ENCODE peak calls at places on chromosomes 3 and 15, in five cellular contexts. One of them, this sample, is unnamed.

GRCh38 chr15:70410371-70410975 is 312.8 kb upstream of the TLE3 start:
- DNase-seq in lower lobe of right lung: no peak
- DNase-seq in A549: no peak
- DNase-seq in epithelial cell of proximal tubule: no peak
- DNase-seq in GM12865: no peak
- DNase-seq in this sample: no peak

GRCh38 chr3:185552358-185552877 is at the start of gene LIPH:
- DNase-seq in lower lobe of right lung: no peak
- DNase-seq in epithelial cell of proximal tubule: no peak
- DNase-seq in GM12865: peak; percentile 91
- DNase-seq in A549: peak; percentile 88
- DNase-seq in this sample: no peak

GRCh38 chr3:120645083-120645800 is 36.8 kb downstream of the HGD start:
- DNase-seq in lower lobe of right lung: no peak
- DNase-seq in A549: no peak
- DNase-seq in epithelial cell of proximal tubule: no peak
- DNase-seq in GM12865: no peak
- DNase-seq in this sample: no peak

GRCh38 chr3:157649511-157649910 is 146.3 kb upstream of the VEPH1 start:
- DNase-seq in A549: no peak
- DNase-seq in GM12865: no peak
- DNase-seq in epithelial cell of proximal tubule: no peak
- DNase-seq in lower lobe of right lung: no peak
- DNase-seq in this sample: no peak

GRCh38 chr3:127694467-127695215 is 21.9 kb downstream of the ABTB1 start:
- DNase-seq in lower lobe of right lung: peak; percentile 71
- DNase-seq in GM12865: peak; percentile 59
- DNase-seq in A549: peak; percentile 85
- DNase-seq in epithelial cell of proximal tubule: no peak
- DNase-seq in this sample: no peak

GRCh38 chr3:194675081-194675640 is 3.2 kb upstream of the LSG1 start:
- DNase-seq in GM12865: peak; percentile 59
- DNase-seq in epithelial cell of proximal tubule: no peak
- DNase-seq in lower lobe of right lung: no peak
- DNase-seq in A549: no peak
- DNase-seq in this sample: no peak

GRCh38 chr3:66822059-66823009 is 175.8 kb upstream of the KBTBD8 start:
- DNase-seq in epithelial cell of proximal tubule: no peak
- DNase-seq in A549: peak; percentile 60
- DNase-seq in lower lobe of right lung: peak; percentile 61
- DNase-seq in GM12865: peak; percentile 81
- DNase-seq in this sample: no peak

GRCh38 chr3:69329897-69330296 is 56.0 kb downstream of the FRMD4B start:
- DNase-seq in GM12865: no peak
- DNase-seq in A549: no peak
- DNase-seq in lower lobe of right lung: no peak
- DNase-seq in epithelial cell of proximal tubule: no peak
- DNase-seq in this sample: peak; percentile 14

GRCh38 chr15:69661871-69662667 is 209.5 kb downstream of the RPLP1 start:
- DNase-seq in A549: no peak
- DNase-seq in GM12865: no peak
- DNase-seq in epithelial cell of proximal tubule: no peak
- DNase-seq in lower lobe of right lung: no peak
- DNase-seq in this sample: no peak

GRCh38 chr15:30985081-30985531 is 6.3 kb downstream of the MTMR10 start:
- DNase-seq in GM12865: no peak
- DNase-seq in A549: no peak
- DNase-seq in lower lobe of right lung: no peak
- DNase-seq in epithelial cell of proximal tubule: no peak
- DNase-seq in this sample: no peak

GRCh38 chr3:157393076-157393475 is 43.6 kb upstream of the PTX3 start:
- DNase-seq in lower lobe of right lung: no peak
- DNase-seq in epithelial cell of proximal tubule: no peak
- DNase-seq in GM12865: no peak
- DNase-seq in A549: no peak
- DNase-seq in this sample: no peak

GRCh38 chr3:128415773-128416577 is 50.7 kb downstream of the DNAJB8 start:
- DNase-seq in lower lobe of right lung: no peak
- DNase-seq in epithelial cell of proximal tubule: no peak
- DNase-seq in A549: no peak
- DNase-seq in GM12865: no peak
- DNase-seq in this sample: no peak

GRCh38 chr3:110343945-110344344 is 727.7 kb upstream of the NECTIN3 start:
- DNase-seq in lower lobe of right lung: no peak
- DNase-seq in A549: peak; percentile 45
- DNase-seq in epithelial cell of proximal tubule: peak; percentile 63
- DNase-seq in GM12865: no peak
- DNase-seq in this sample: peak; percentile 19

GRCh38 chr3:39990532-39990931 is 181.1 kb downstream of the MYRIP start:
- DNase-seq in A549: peak; percentile 54
- DNase-seq in epithelial cell of proximal tubule: peak; percentile 25
- DNase-seq in lower lobe of right lung: no peak
- DNase-seq in GM12865: peak; percentile 60
- DNase-seq in this sample: no peak

DNA sequence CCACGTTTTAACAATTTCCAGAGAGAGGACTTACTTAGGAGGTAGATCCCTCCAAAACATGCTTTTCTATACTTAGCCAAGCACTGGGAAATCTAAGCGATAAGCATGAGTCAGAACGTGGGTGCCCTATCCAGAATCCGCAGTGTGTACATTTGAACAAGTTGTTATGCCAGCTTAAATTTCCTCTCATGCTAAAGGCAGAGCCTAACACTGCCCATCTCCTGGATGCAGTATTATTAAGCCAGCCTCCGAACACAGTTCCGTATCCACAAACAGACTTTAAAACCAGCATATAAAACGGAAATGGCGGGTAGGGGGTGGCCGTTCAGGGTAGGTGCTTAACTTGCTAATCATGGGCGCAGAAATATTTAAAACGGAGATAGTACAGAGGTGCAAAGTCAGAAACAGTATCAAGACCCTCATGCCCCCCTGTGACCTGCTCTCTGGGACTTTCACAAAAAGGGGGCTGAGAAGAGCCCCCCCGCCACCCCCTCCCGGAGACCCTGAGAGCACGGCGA is 1.0 kb upstream of the LRRIQ4 start:
- DNase-seq in lower lobe of right lung: no peak
- DNase-seq in GM12865: no peak
- DNase-seq in A549: no peak
- DNase-seq in epithelial cell of proximal tubule: no peak
- DNase-seq in this sample: peak; percentile 16
- H3K4me3 ChIP-seq in lower lobe of right lung: peak overlapping the region; percentile 67
- H3K4me3 ChIP-seq in GM12865: peak overlapping the region; percentile 72
- H3K4me3 ChIP-seq in A549: no peak overlapping the region
- H3K4me3 ChIP-seq in epithelial cell of proximal tubule: peak overlapping the region; percentile 66
- H3K4me3 ChIP-seq in this sample: peak overlapping the region; percentile 54

GRCh38 chr15:77821188-77821958 is 188.7 kb upstream of the LINGO1 start:
- DNase-seq in A549: peak; percentile 77
- DNase-seq in GM12865: peak; percentile 62
- DNase-seq in lower lobe of right lung: no peak
- DNase-seq in epithelial cell of proximal tubule: no peak
- DNase-seq in this sample: no peak
- TF ChIP-seq CTCF in A549: peak; percentile 81
- TF ChIP-seq CTCF in GM12865: peak; percentile 78
- TF ChIP-seq CTCF in lower lobe of right lung: peak; percentile 45
- TF ChIP-seq CTCF in epithelial cell of proximal tubule: peak; percentile 80
- TF ChIP-seq CTCF in this sample: peak; percentile 92

DNA sequence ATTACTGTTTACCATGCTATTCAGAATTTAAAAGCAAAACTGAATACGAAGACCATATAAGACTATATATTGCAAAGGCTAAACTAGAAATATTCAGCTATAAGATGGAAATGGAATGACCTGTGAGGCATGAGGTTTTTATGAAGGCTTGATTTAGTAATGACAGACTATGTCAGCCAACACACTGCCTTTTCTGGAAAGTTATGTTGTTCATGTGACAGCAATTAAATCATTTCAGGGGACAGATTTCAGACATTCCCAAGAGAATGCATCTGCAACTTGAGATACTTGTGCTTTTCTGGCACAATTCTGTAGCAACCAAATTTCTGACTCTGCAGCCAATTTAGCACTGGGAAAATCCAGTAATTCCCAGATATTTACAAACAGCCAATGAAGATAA is 8.6 kb upstream of the GATM start:
- DNase-seq in A549: no peak
- DNase-seq in lower lobe of right lung: no peak
- DNase-seq in GM12865: no peak
- DNase-seq in epithelial cell of proximal tubule: no peak
- DNase-seq in this sample: no peak
- H3K4me3 ChIP-seq in A549: no peak overlapping the region
- H3K4me3 ChIP-seq in lower lobe of right lung: no peak overlapping the region
- H3K4me3 ChIP-seq in GM12865: no peak overlapping the region
- H3K4me3 ChIP-seq in epithelial cell of proximal tubule: no peak overlapping the region
- H3K4me3 ChIP-seq in this sample: no peak overlapping the region

GRCh38 chr3:46835059-46835458 is 28.2 kb downstream of the MYL3 start:
- DNase-seq in epithelial cell of proximal tubule: no peak
- DNase-seq in lower lobe of right lung: no peak
- DNase-seq in A549: no peak
- DNase-seq in GM12865: no peak
- DNase-seq in this sample: no peak
- TF ChIP-seq CTCF in epithelial cell of proximal tubule: no peak
- TF ChIP-seq CTCF in lower lobe of right lung: no peak
- TF ChIP-seq CTCF in A549: no peak
- TF ChIP-seq CTCF in GM12865: no peak
- TF ChIP-seq CTCF in this sample: no peak

DNA sequence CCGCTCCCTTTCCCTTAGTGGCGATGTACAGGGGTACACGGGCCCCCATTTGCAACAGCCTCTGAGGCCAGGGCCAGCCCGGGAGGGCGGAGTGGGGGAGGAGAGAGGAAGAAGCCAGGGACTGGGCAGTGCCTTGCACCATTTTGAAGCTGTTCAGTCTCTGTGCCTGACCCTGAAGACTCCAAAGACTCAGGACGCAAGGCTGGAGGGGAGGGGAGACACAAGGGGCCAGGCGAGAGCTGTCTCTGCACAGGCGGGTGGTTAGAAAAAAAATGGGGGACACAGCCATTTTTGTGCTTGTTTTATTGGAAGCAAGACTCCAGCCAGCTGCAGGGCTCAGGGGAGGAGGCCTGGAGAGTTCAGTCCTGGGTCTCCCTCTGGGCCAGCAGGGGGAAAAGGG is 1.6 kb downstream of the RPP25 start:
- DNase-seq in GM12865: no peak
- DNase-seq in A549: no peak
- DNase-seq in lower lobe of right lung: no peak
- DNase-seq in epithelial cell of proximal tubule: no peak
- DNase-seq in this sample: no peak
- H3K4me3 ChIP-seq in GM12865: no peak overlapping the region
- H3K4me3 ChIP-seq in A549: peak overlapping the region; percentile 53
- H3K4me3 ChIP-seq in lower lobe of right lung: peak overlapping the region; percentile 78
- H3K4me3 ChIP-seq in epithelial cell of proximal tubule: peak overlapping the region; percentile 64
- H3K4me3 ChIP-seq in this sample: no peak overlapping the region